ENCODE peak calls at places on chromosome 16, in five cellular contexts. One of them, this sample, is unnamed.
A peak's percentile ranks its signal among the peaks of the same experiment; 100 is the strongest.

GRCh38 chr16:49731911-49732310 is 124.0 kb downstream of the ZNF423 start:
- DNase-seq in NCI-H2227 treated with DMSO at 0.1 percent for 48 hours: no peak
- DNase-seq in C1 segment of cervical spinal cord: no peak
- DNase-seq in glutamatergic neuron: no peak
- DNase-seq in ELF-1: no peak
- DNase-seq in this sample: no peak

GRCh38 chr16:5851583-5851982 is 754.0 kb upstream of the EEF2KMT start:
- DNase-seq in NCI-H2227 treated with DMSO at 0.1 percent for 48 hours: no peak
- DNase-seq in ELF-1: no peak
- DNase-seq in glutamatergic neuron: no peak
- DNase-seq in C1 segment of cervical spinal cord: no peak
- DNase-seq in this sample: no peak

GRCh38 chr16:11833951-11834695 is 17.2 kb downstream of the RSL1D1 start:
- DNase-seq in C1 segment of cervical spinal cord: no peak
- DNase-seq in glutamatergic neuron: no peak
- DNase-seq in ELF-1: no peak
- DNase-seq in NCI-H2227 treated with DMSO at 0.1 percent for 48 hours: no peak
- DNase-seq in this sample: no peak

GRCh38 chr16:20683812-20684211 is 13.7 kb downstream of the ACSM1 start:
- DNase-seq in ELF-1: no peak
- DNase-seq in C1 segment of cervical spinal cord: no peak
- DNase-seq in glutamatergic neuron: no peak
- DNase-seq in NCI-H2227 treated with DMSO at 0.1 percent for 48 hours: no peak
- DNase-seq in this sample: no peak

GRCh38 chr16:31198207-31198882 is 4.2 kb downstream of the PYCARD start:
- DNase-seq in ELF-1: no peak
- DNase-seq in glutamatergic neuron: no peak
- DNase-seq in C1 segment of cervical spinal cord: no peak
- DNase-seq in NCI-H2227 treated with DMSO at 0.1 percent for 48 hours: no peak
- DNase-seq in this sample: no peak

GRCh38 chr16:11047057-11047456 is 102.7 kb downstream of the CLEC16A start:
- DNase-seq in ELF-1: no peak
- DNase-seq in NCI-H2227 treated with DMSO at 0.1 percent for 48 hours: no peak
- DNase-seq in glutamatergic neuron: no peak
- DNase-seq in C1 segment of cervical spinal cord: no peak
- DNase-seq in this sample: no peak

GRCh38 chr16:15598648-15599190 is 44.2 kb downstream of the MARF1 start:
- DNase-seq in C1 segment of cervical spinal cord: no peak
- DNase-seq in NCI-H2227 treated with DMSO at 0.1 percent for 48 hours: no peak
- DNase-seq in glutamatergic neuron: no peak
- DNase-seq in ELF-1: no peak
- DNase-seq in this sample: no peak

GRCh38 chr16:89315791-89316581 is 98.5 kb downstream of the ZNF778 start:
- DNase-seq in NCI-H2227 treated with DMSO at 0.1 percent for 48 hours: no peak
- DNase-seq in C1 segment of cervical spinal cord: no peak
- DNase-seq in ELF-1: no peak
- DNase-seq in glutamatergic neuron: no peak
- DNase-seq in this sample: peak; percentile 76

GRCh38 chr16:87661561-87661960 is 59.3 kb downstream of the JPH3 start:
- DNase-seq in NCI-H2227 treated with DMSO at 0.1 percent for 48 hours: no peak
- DNase-seq in C1 segment of cervical spinal cord: no peak
- DNase-seq in glutamatergic neuron: no peak
- DNase-seq in ELF-1: peak; percentile 84
- DNase-seq in this sample: peak; percentile 89

GRCh38 chr16:10136916-10137315 is 45.3 kb downstream of the GRIN2A start:
- DNase-seq in C1 segment of cervical spinal cord: no peak
- DNase-seq in glutamatergic neuron: no peak
- DNase-seq in ELF-1: peak; percentile 8
- DNase-seq in NCI-H2227 treated with DMSO at 0.1 percent for 48 hours: no peak
- DNase-seq in this sample: no peak

GRCh38 chr16:47136101-47136820 is 7.5 kb downstream of the NETO2 start:
- DNase-seq in ELF-1: no peak
- DNase-seq in C1 segment of cervical spinal cord: no peak
- DNase-seq in NCI-H2227 treated with DMSO at 0.1 percent for 48 hours: no peak
- DNase-seq in glutamatergic neuron: no peak
- DNase-seq in this sample: no peak

GRCh38 chr16:85989863-85990643 is 91.1 kb downstream of the IRF8 start:
- DNase-seq in C1 segment of cervical spinal cord: no peak
- DNase-seq in NCI-H2227 treated with DMSO at 0.1 percent for 48 hours: no peak
- DNase-seq in glutamatergic neuron: no peak
- DNase-seq in ELF-1: no peak
- DNase-seq in this sample: peak; percentile 30

GRCh38 chr16:11791144-11791828 is 5.8 kb downstream of the ZC3H7A start:
- DNase-seq in glutamatergic neuron: no peak
- DNase-seq in ELF-1: no peak
- DNase-seq in C1 segment of cervical spinal cord: no peak
- DNase-seq in NCI-H2227 treated with DMSO at 0.1 percent for 48 hours: no peak
- DNase-seq in this sample: no peak

GRCh38 chr16:86213427-86214205 is 296.7 kb upstream of the FOXF1 start:
- DNase-seq in glutamatergic neuron: no peak
- DNase-seq in NCI-H2227 treated with DMSO at 0.1 percent for 48 hours: no peak
- DNase-seq in ELF-1: no peak
- DNase-seq in C1 segment of cervical spinal cord: no peak
- DNase-seq in this sample: no peak